ENCODE peak calls at places on chromosome 15, in four cellular contexts. Y is IMR-90, T is ascending aorta, Q is ovary. Z is an unnamed sample.

GRCh38 chr15:90665288-90666134 is 51.6 kb upstream of the BLM start:
- DNase-seq in Q (peak; percentile 67), Y (peak; percentile 58), T (no peak), Z (peak; percentile 24)

GRCh38 chr15:33032053-33032452 is 162.5 kb downstream of the FMN1 start:
- DNase-seq in Y (peak; percentile 53), T (no peak), Q (no peak), Z (no peak)

GRCh38 chr15:69031013-69032001 is 16.8 kb downstream of the NOX5 start:
- DNase-seq in Q (peak; percentile 34), T (no peak), Y (no peak), Z (peak; percentile 59)

GRCh38 chr15:43266386-43266785 is 342 bp downstream of the TGM5 start:
- DNase-seq in Y (no peak), T (no peak), Q (no peak), Z (no peak)

GRCh38 chr15:75785771-75786563 is 57.3 kb upstream of the UBE2Q2 start:
- DNase-seq in Y (no peak), Q (no peak), T (no peak), Z (peak; percentile 78)

GRCh38 chr15:101820781-101821180 is 8.8 kb downstream of the OR4F15 start:
- DNase-seq in T (no peak), Q (no peak), Y (no peak), Z (no peak)

GRCh38 chr15:89662893-89663673 is 7.8 kb upstream of the KIF7 start:
- DNase-seq in T (no peak), Q (peak; percentile 79), Y (peak; percentile 92), Z (peak; percentile 98)

GRCh38 chr15:76098685-76099084 is 38.9 kb downstream of the TMEM266 start:
- DNase-seq in Y (no peak), T (no peak), Q (no peak), Z (no peak)

GRCh38 chr15:100330221-100330620 is 11.6 kb downstream of the ADAMTS17 start:
- DNase-seq in Y (no peak), Q (no peak), T (no peak), Z (no peak)

GRCh38 chr15:64681424-64682024 is 93.9 kb downstream of the RBPMS2 start:
- DNase-seq in Q (no peak), Y (peak; percentile 65), T (no peak), Z (peak; percentile 72)

GRCh38 chr15:68997930-68998777 is 16.3 kb upstream of the NOX5 start:
- DNase-seq in T (no peak), Y (no peak), Q (no peak), Z (no peak)

GRCh38 chr15:62119224-62119925 is 45.7 kb downstream of the C2CD4B start:
- DNase-seq in Q (no peak), Y (peak; percentile 97), T (no peak), Z (no peak)

GRCh38 chr15:88467935-88468528 is 524 bp downstream of the MRPS11 start:
- DNase-seq in Y (peak; percentile 14), Q (no peak), T (no peak), Z (peak; percentile 22)

GRCh38 chr15:60901647-60902046 is 327.5 kb downstream of the RORA start:
- DNase-seq in Y (no peak), T (no peak), Q (no peak), Z (no peak)

GRCh38 chr15:48759921-48760320 is 50.9 kb downstream of the CEP152 start:
- DNase-seq in T (no peak), Q (no peak), Y (no peak), Z (no peak)

GRCh38 chr15:34055868-34056595 is 17.0 kb upstream of the AVEN start:
- DNase-seq in Y (peak; percentile 85), Q (no peak), T (no peak), Z (peak; percentile 94)

DNA sequence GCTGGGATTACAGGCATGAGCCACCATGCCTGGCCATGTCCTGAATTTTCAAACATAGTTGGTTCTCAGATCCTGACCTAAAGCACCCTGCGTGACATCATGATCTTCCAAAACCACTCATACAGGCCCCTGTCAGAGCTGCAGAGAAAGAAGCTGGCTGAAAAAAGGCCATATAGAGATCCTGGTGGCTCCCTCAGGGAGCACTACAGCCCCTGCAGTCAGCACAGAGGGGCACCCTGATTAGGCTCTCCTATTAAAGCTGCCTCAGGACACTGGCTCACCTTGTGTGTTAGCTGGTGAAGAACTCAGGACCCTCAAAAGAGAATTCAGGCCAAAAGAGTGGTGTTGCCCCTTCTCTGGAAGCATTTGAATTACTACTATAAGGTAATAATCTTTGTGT is 249.7 kb upstream of the MCTP2 start:
- DNase-seq in Y (no peak), Q (no peak), T (no peak), Z (no peak)
- H3K27ac ChIP-seq in Y (no peak overlapping the region), Q (no peak overlapping the region), T (no peak overlapping the region), Z (no peak overlapping the region)

DNA sequence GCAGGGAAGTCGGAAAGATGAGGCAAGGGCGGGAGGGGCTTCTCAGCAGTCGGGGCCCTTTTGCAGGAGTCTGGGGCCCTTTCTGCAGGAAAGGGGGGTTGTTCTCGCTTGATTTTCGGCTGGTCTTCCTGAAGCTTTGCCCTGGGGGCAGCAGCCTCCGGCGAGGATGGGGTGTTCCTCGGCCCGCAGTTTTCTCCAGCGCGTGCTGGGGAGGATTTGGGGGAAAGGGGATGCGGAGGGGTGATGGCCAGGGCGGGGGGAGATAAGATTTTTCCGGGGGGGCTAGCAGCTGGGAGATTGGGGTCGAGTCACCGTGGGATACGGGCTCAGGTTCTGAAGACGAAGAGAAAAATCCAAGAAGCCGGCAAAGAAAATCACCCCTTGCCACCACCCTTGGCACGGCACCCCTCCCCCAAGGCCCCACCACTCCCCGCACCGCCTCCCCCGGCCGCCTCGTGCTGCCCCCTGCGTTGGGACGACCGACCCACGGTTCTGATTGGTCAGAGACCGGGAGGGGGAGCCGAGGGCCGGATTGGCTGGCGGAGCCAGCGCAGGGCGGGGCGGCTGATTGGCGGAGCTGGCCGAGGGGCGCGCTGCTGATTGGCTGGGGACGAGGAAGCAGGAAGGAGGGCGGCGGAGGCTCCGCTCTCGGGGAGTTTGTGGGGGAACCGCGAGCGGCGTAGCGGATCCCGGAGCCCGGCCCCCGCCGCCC is at the start of gene BAHD1:
- DNase-seq in Q (peak; percentile 99), T (peak; percentile 85), Y (peak; percentile 92), Z (peak; percentile 97)
- H3K4me1 ChIP-seq in Q (peaks cover 19% of the 10 kb centered on the region), T (peaks cover 31% of the 10 kb centered on the region), Y (peaks cover 21% of the 10 kb centered on the region), Z (peaks cover 43% of the 10 kb centered on the region)

GRCh38 chr15:87268675-87269074 is 987.9 kb downstream of the NTRK3 start:
- DNase-seq in Y (no peak), T (no peak), Q (no peak), Z (no peak)

GRCh38 chr15:87263844-87264243 is 992.7 kb downstream of the NTRK3 start:
- DNase-seq in Q (no peak), Y (no peak), T (no peak), Z (no peak)

GRCh38 chr15:87267798-87268197 is 988.7 kb downstream of the NTRK3 start:
- DNase-seq in Q (no peak), Y (peak; percentile 36), T (no peak), Z (no peak)

GRCh38 chr15:87269566-87269965 is 987.0 kb downstream of the NTRK3 start:
- DNase-seq in T (no peak), Y (no peak), Q (no peak), Z (no peak)
- H3K27me3 ChIP-seq in T (no peaks in the 10 kb centered on the region), Y (no peaks in the 10 kb centered on the region), Q (no peaks in the 10 kb centered on the region), Z (no peaks in the 10 kb centered on the region)

DNA sequence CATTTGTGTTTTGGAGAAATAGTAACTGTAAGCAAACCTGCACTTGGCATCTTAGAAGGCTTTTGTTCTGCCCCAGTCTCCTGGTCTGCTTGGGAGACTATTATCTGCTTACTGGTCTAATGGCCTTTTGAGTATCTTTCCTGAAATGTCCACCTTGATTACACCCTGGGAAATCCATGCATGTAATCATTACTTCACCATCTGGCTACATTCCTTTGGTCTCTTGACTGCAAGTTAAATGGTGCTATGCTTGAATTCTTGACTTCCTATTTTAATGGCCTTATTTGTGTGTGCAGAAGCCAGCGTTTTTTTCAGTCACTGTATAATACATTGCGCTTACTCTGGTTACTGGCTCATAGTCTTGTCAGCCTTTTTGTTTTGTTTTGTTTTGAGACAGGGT is 29.9 kb downstream of the CHD2 start:
- DNase-seq in T (no peak), Y (peak; percentile 65), Q (no peak), Z (no peak)
- H3K27ac ChIP-seq in T (peak overlapping the region; percentile 19), Y (peak overlapping the region; percentile 46), Q (no peak overlapping the region), Z (peak overlapping the region; percentile 71)

DNA sequence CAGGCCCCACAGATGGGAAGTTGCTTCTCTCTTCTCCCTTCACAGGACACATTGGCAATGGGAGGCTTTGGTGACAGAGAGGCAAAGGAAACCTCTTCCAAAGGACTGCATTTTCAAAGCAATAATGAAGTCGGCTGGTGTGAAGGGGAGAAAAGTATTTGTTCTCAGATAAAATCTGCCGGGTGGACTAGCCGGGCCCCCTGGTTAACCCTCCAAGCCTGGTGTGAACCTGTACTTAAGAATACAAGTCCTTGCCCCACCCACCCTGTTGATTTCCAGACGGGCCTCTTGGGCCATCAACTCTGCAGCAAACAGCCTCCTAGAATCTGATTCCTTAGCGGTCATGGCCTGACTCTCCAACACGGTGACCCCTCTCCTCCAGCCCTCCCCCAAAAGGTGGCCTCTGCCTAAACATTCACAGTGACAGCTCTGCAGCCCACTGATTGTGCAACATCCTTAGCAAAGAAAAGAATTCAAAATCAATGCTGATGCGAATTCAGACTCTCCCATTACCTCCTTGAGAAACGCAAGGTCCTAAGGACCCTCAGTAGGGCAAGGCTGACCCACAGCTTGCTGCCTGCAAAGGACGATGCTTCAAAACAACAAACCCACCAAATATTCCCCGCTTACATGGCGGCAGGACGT is 9.9 kb downstream of the TLE3 start:
- DNase-seq in Y (no peak), T (no peak), Q (no peak), Z (no peak)
- H3K4me1 ChIP-seq in Y (peaks cover 29% of the 10 kb centered on the region), T (peaks cover 12% of the 10 kb centered on the region), Q (peaks cover 13% of the 10 kb centered on the region), Z (peaks cover 32% of the 10 kb centered on the region)